ENCODE peak calls at places on chromosomes 3 and 15, in four cellular contexts. K is tibial nerve, V is uterus, X is upper lobe of right lung. H is an unnamed sample.

GRCh38 chr3:129672412-129672811 is 65.9 kb upstream of the PLXND1 start:
- DNase-seq in K (no peak), V (no peak), X (no peak), H (no peak)

GRCh38 chr3:12907296-12907695 is 65.9 kb upstream of the RPL32 start:
- DNase-seq in K (no peak), V (no peak), X (no peak), H (no peak)

GRCh38 chr3:159486580-159486979 is 502.1 kb upstream of the IL12A start:
- DNase-seq in K (no peak), V (no peak), X (no peak), H (peak; percentile 25)

GRCh38 chr15:62950455-62950854 is 92.1 kb upstream of the TPM1 start:
- DNase-seq in K (no peak), V (no peak), X (no peak), H (no peak)

GRCh38 chr15:38349251-38349650 is 96.6 kb downstream of the SPRED1 start:
- DNase-seq in K (no peak), V (no peak), X (no peak), H (no peak)

GRCh38 chr15:25608926-25609325 is 170.1 kb upstream of the UBE3A start:
- DNase-seq in K (no peak), V (no peak), X (no peak), H (no peak)

GRCh38 chr15:89794627-89795241 is 18.6 kb downstream of the MESP2 start:
- DNase-seq in K (peak; percentile 29), V (no peak), X (no peak), H (no peak)

GRCh38 chr3:100254168-100254777 is 6.5 kb upstream of the TBC1D23 start:
- DNase-seq in K (peak; percentile 53), V (peak; percentile 47), X (no peak), H (peak; percentile 50)

DNA sequence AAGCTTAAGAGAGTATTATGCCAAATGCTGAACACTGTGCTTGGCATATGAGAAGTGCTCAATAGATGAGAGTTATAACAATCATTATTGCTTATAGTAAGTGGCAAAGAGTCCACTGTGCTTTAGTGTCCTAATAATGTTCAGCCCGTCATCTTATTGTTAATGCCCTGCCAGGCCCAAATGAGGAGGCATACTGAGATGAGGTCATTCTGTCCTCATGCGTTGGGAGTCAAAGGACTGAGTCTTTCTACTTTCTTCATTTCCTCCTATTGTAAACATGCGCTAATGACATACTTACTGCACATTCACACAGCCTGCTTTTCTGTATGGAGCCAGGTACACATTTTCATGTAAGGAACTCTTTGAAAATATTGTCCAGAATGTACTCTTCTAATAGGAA is 38.1 kb downstream of the KBTBD12 start:
- DNase-seq in K (no peak), V (no peak), X (no peak), H (no peak)
- H3K4me1 ChIP-seq in K (no peaks in the 10 kb centered on the region), V (no peaks in the 10 kb centered on the region), X (no peaks in the 10 kb centered on the region), H (no peaks in the 10 kb centered on the region)

GRCh38 chr15:95574053-95574452 is 756.4 kb upstream of the NR2F2 start:
- DNase-seq in K (no peak), V (no peak), X (no peak), H (no peak)
- H3K27ac ChIP-seq in K (no peak overlapping the region), V (no peak overlapping the region), X (no peak overlapping the region), H (no peak overlapping the region)

DNA sequence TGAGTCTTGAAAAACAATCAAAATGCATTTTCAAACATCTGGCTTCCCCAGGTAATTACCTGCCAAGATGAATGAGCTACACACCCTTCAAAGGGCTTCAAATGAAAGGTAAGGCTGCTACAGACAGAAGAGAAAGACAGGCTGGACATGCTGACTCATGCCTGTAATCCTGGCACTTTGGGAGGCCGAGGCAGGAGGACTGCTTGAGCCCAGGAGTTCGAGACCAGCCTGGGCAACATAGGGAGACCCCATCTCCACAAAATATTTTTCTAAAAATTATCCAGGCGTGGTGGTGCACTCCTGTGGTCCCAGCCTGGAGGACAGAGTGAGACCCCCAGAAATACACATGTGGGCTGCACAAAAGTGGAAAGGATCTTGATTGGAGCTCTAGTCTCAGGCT is 14.5 kb upstream of the ZFYVE19 start:
- DNase-seq in K (no peak), V (no peak), X (no peak), H (no peak)
- H3K4me1 ChIP-seq in K (no peaks in the 10 kb centered on the region), V (no peaks in the 10 kb centered on the region), X (peaks cover 27% of the 10 kb centered on the region), H (peaks cover 9% of the 10 kb centered on the region)

GRCh38 chr3:152309031-152309430 is 40.3 kb downstream of the MBNL1 start:
- DNase-seq in K (no peak), V (no peak), X (no peak), H (no peak)
- H3K27ac ChIP-seq in K (peak overlapping the region; percentile 67), V (peak overlapping the region; percentile 92), X (peak overlapping the region; percentile 58), H (no peak overlapping the region)

GRCh38 chr3:152446495-152446894 is 177.8 kb downstream of the MBNL1 start:
- DNase-seq in K (no peak), V (no peak), X (no peak), H (no peak)

GRCh38 chr3:152445227-152445626 is 176.5 kb downstream of the MBNL1 start:
- DNase-seq in K (no peak), V (no peak), X (no peak), H (no peak)

GRCh38 chr3:152444029-152444641 is 175.4 kb downstream of the MBNL1 start:
- DNase-seq in K (no peak), V (no peak), X (no peak), H (no peak)

GRCh38 chr3:152448091-152448490 is 179.4 kb downstream of the MBNL1 start:
- DNase-seq in K (no peak), V (no peak), X (no peak), H (no peak)

DNA sequence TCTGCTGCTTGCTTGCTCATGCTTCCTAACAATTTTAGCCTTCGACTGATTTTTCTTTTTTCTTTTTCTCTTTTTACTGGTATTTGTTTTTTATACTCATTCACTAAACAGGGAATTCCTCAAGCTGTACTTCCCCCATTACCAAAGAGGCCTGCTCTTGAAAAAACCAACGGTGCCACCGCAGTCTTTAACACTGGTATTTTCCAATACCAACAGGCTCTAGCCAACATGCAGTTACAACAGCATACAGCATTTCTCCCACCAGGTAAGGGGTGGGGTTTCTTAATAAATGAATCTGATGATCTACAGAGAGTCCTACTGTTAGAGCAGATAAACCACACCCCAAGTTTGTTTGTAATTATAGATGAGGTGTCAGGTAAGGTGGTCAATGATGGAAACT is 178.8 kb downstream of the MBNL1 start:
- DNase-seq in K (no peak), V (no peak), X (no peak), H (no peak)
- H3K4me1 ChIP-seq in K (no peaks in the 10 kb centered on the region), V (no peaks in the 10 kb centered on the region), X (peaks cover 40% of the 10 kb centered on the region), H (no peaks in the 10 kb centered on the region)

GRCh38 chr3:8110966-8111798 is 390.4 kb upstream of the LMCD1 start:
- DNase-seq in K (peak; percentile 76), V (peak; percentile 24), X (no peak), H (peak; percentile 61)

DNA sequence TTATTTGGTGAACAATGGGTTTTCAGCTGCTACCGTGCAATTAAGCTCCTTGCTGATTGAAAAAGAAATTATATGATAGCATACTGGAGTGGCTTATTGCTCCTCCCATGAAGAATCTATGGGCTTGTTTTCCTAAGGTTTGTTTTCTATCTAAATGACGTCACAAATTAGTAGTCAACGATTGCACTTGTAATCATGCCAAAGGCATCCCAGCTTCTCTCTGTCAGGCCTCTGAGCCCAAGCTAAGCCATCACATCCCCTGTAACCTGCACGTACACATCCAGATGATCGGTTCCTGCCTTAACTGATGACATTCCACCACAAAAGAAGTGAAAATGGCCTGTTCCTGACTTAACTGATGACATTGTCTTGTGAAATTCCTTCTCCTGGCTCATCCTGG is 388.0 kb upstream of the LMCD1 start:
- DNase-seq in K (no peak), V (no peak), X (no peak), H (no peak)
- H3K27ac ChIP-seq in K (no peak overlapping the region), V (no peak overlapping the region), X (no peak overlapping the region), H (no peak overlapping the region)

DNA sequence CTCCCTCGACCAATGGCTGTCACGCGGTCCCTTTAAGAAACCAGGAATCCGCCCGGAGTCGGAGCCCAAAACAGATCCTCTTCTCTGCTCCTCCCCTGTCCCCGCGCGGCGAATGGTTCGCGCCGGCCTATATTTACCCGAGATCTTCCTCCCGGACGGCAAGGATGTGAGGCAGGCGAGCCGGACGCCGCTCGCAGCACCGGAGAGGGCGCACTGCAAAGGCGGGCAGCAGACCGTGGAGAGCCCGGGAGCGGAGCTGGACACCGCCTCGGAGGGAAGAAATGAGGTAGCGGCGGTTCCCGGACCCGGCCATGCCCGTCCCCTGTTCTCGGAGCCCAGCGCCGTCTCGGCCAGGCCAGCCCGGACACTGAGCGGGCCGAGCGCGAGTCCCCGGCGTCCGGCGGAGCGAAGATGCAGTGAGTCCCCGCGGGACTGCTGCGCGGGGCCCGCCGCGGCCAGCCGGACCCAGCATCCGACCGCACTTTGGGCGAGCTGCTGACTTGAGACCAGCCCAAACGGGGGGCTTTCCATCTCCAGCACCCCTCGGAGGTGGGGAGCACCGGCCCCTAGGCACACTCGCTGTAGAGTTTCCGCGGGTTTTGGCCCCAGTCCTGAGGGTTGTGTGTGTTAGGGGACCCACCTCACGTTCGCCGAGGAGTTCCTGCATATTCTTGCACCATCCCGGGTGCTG is at the start of gene FAM43A:
- DNase-seq in K (peak; percentile 91), V (peak; percentile 95), X (peak; percentile 92), H (no peak)
- H3K4me1 ChIP-seq in K (no peaks in the 10 kb centered on the region), V (no peaks in the 10 kb centered on the region), X (peaks cover 49% of the 10 kb centered on the region), H (peaks cover 11% of the 10 kb centered on the region)

GRCh38 chr3:149214702-149215101 is 6.9 kb downstream of the CP start:
- DNase-seq in K (no peak), V (no peak), X (no peak), H (no peak)
- H3K27ac ChIP-seq in K (no peak overlapping the region), V (no peak overlapping the region), X (no peak overlapping the region), H (no peak overlapping the region)

GRCh38 chr3:125001557-125002413 is 54.0 kb downstream of the HEG1 start:
- DNase-seq in K (no peak), V (no peak), X (no peak), H (no peak)

GRCh38 chr3:125000661-125001060 is 55.1 kb downstream of the HEG1 start:
- DNase-seq in K (no peak), V (no peak), X (no peak), H (no peak)

GRCh38 chr3:124998247-124998630 is 57.6 kb downstream of the HEG1 start:
- DNase-seq in K (no peak), V (no peak), X (no peak), H (no peak)

GRCh38 chr3:124999317-124999716 is 56.5 kb downstream of the HEG1 start:
- DNase-seq in K (no peak), V (no peak), X (no peak), H (no peak)

DNA sequence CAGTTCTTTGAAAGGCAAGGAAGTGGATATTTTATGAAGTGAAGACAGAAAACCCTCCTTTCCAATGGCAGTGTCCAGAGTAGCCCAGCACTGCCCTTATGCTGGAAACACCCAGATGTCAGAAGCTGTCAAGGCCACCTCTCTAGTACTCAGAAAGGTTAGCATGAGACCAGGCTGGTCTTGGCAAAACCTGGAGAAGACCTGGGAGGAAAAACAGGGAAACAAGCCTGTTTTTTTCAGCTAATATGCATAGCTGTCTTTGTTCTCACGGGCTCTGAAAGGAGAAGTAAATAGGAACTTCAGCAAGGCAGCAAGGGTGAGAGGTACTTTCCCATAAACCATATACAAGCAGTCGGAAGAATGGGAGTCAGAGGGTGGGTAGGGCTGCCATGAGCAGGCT is 55.9 kb downstream of the HEG1 start:
- DNase-seq in K (no peak), V (no peak), X (no peak), H (no peak)
- H3K4me1 ChIP-seq in K (no peaks in the 10 kb centered on the region), V (peaks cover 7% of the 10 kb centered on the region), X (peaks cover 23% of the 10 kb centered on the region), H (no peaks in the 10 kb centered on the region)

H was measured in iPS DF 6.9.